ENCODE peak calls at places on chromosomes 5 and 9, in ten cellular contexts. One of them, this sample, is unnamed.

GRCh38 chr9:86511614-86512360 is 157.6 kb upstream of the TUT7 start:
- DNase-seq in amygdala: no peak
- DNase-seq in activated T-cell treated with anti-CD3 and anti-CD28 coated beads, Interleukin-2, amount 50 U/mL, for 24 hours: no peak
- DNase-seq in iris pigment epithelial cell: no peak
- DNase-seq in NCI-H1417: peak
- DNase-seq in AG09309: no peak
- DNase-seq in T-helper 2 cell: no peak
- DNase-seq in activated effector memory CD4-positive, alpha-beta T cell treated with anti-CD3 and anti-CD28 coated beads, Interleukin-2, amount 50 U/mL, for 16 hours: no peak
- DNase-seq in stimulated activated CD4-positive, alpha-beta T cell treated with anti-CD3 and anti-CD28 coated beads, Interleukin-4, amount 100 ng/mL, for 1 hour: no peak
- DNase-seq in stimulated activated CD8-positive, alpha-beta memory T cell treated with anti-CD3 and anti-CD28 coated beads, Interleukin-12 subunit alpha, Interleukin-12 subunit beta, amount 100 ng/mL, for 1 hour: no peak
- DNase-seq in this sample: peak

GRCh38 chr5:160230686-160231527 is 1.6 kb downstream of the FABP6 start:
- DNase-seq in amygdala: no peak
- DNase-seq in activated T-cell treated with anti-CD3 and anti-CD28 coated beads, Interleukin-2, amount 50 U/mL, for 24 hours: no peak
- DNase-seq in iris pigment epithelial cell: peak
- DNase-seq in NCI-H1417: no peak
- DNase-seq in AG09309: no peak
- DNase-seq in T-helper 2 cell: no peak
- DNase-seq in activated effector memory CD4-positive, alpha-beta T cell treated with anti-CD3 and anti-CD28 coated beads, Interleukin-2, amount 50 U/mL, for 16 hours: no peak
- DNase-seq in stimulated activated CD4-positive, alpha-beta T cell treated with anti-CD3 and anti-CD28 coated beads, Interleukin-4, amount 100 ng/mL, for 1 hour: no peak
- DNase-seq in stimulated activated CD8-positive, alpha-beta memory T cell treated with anti-CD3 and anti-CD28 coated beads, Interleukin-12 subunit alpha, Interleukin-12 subunit beta, amount 100 ng/mL, for 1 hour: no peak
- DNase-seq in this sample: no peak

GRCh38 chr5:62506659-62507460 is 71.8 kb upstream of the LRRC70 start:
- DNase-seq in amygdala: no peak
- DNase-seq in activated T-cell treated with anti-CD3 and anti-CD28 coated beads, Interleukin-2, amount 50 U/mL, for 24 hours: no peak
- DNase-seq in iris pigment epithelial cell: no peak
- DNase-seq in NCI-H1417: no peak
- DNase-seq in AG09309: no peak
- DNase-seq in T-helper 2 cell: no peak
- DNase-seq in activated effector memory CD4-positive, alpha-beta T cell treated with anti-CD3 and anti-CD28 coated beads, Interleukin-2, amount 50 U/mL, for 16 hours: no peak
- DNase-seq in stimulated activated CD4-positive, alpha-beta T cell treated with anti-CD3 and anti-CD28 coated beads, Interleukin-4, amount 100 ng/mL, for 1 hour: no peak
- DNase-seq in stimulated activated CD8-positive, alpha-beta memory T cell treated with anti-CD3 and anti-CD28 coated beads, Interleukin-12 subunit alpha, Interleukin-12 subunit beta, amount 100 ng/mL, for 1 hour: no peak
- DNase-seq in this sample: no peak

GRCh38 chr5:35263266-35263665 is 33.0 kb upstream of the PRLR start:
- DNase-seq in amygdala: no peak
- DNase-seq in activated T-cell treated with anti-CD3 and anti-CD28 coated beads, Interleukin-2, amount 50 U/mL, for 24 hours: no peak
- DNase-seq in iris pigment epithelial cell: no peak
- DNase-seq in NCI-H1417: no peak
- DNase-seq in AG09309: no peak
- DNase-seq in T-helper 2 cell: no peak
- DNase-seq in activated effector memory CD4-positive, alpha-beta T cell treated with anti-CD3 and anti-CD28 coated beads, Interleukin-2, amount 50 U/mL, for 16 hours: no peak
- DNase-seq in stimulated activated CD4-positive, alpha-beta T cell treated with anti-CD3 and anti-CD28 coated beads, Interleukin-4, amount 100 ng/mL, for 1 hour: no peak
- DNase-seq in stimulated activated CD8-positive, alpha-beta memory T cell treated with anti-CD3 and anti-CD28 coated beads, Interleukin-12 subunit alpha, Interleukin-12 subunit beta, amount 100 ng/mL, for 1 hour: no peak
- DNase-seq in this sample: no peak

GRCh38 chr5:5638193-5638592 is 215.7 kb downstream of the ICE1 start:
- DNase-seq in amygdala: no peak
- DNase-seq in activated T-cell treated with anti-CD3 and anti-CD28 coated beads, Interleukin-2, amount 50 U/mL, for 24 hours: no peak
- DNase-seq in iris pigment epithelial cell: no peak
- DNase-seq in NCI-H1417: no peak
- DNase-seq in AG09309: no peak
- DNase-seq in T-helper 2 cell: no peak
- DNase-seq in activated effector memory CD4-positive, alpha-beta T cell treated with anti-CD3 and anti-CD28 coated beads, Interleukin-2, amount 50 U/mL, for 16 hours: no peak
- DNase-seq in stimulated activated CD4-positive, alpha-beta T cell treated with anti-CD3 and anti-CD28 coated beads, Interleukin-4, amount 100 ng/mL, for 1 hour: no peak
- DNase-seq in stimulated activated CD8-positive, alpha-beta memory T cell treated with anti-CD3 and anti-CD28 coated beads, Interleukin-12 subunit alpha, Interleukin-12 subunit beta, amount 100 ng/mL, for 1 hour: no peak
- DNase-seq in this sample: no peak

GRCh38 chr5:5158472-5158895 is 18.4 kb downstream of the ADAMTS16 start:
- DNase-seq in amygdala: no peak
- DNase-seq in activated T-cell treated with anti-CD3 and anti-CD28 coated beads, Interleukin-2, amount 50 U/mL, for 24 hours: no peak
- DNase-seq in iris pigment epithelial cell: peak
- DNase-seq in NCI-H1417: no peak
- DNase-seq in AG09309: peak
- DNase-seq in T-helper 2 cell: no peak
- DNase-seq in activated effector memory CD4-positive, alpha-beta T cell treated with anti-CD3 and anti-CD28 coated beads, Interleukin-2, amount 50 U/mL, for 16 hours: no peak
- DNase-seq in stimulated activated CD4-positive, alpha-beta T cell treated with anti-CD3 and anti-CD28 coated beads, Interleukin-4, amount 100 ng/mL, for 1 hour: no peak
- DNase-seq in stimulated activated CD8-positive, alpha-beta memory T cell treated with anti-CD3 and anti-CD28 coated beads, Interleukin-12 subunit alpha, Interleukin-12 subunit beta, amount 100 ng/mL, for 1 hour: no peak
- DNase-seq in this sample: no peak

GRCh38 chr9:120676767-120677402 is 37.4 kb downstream of the MEGF9 start:
- DNase-seq in amygdala: no peak
- DNase-seq in activated T-cell treated with anti-CD3 and anti-CD28 coated beads, Interleukin-2, amount 50 U/mL, for 24 hours: no peak
- DNase-seq in iris pigment epithelial cell: no peak
- DNase-seq in NCI-H1417: no peak
- DNase-seq in AG09309: no peak
- DNase-seq in T-helper 2 cell: no peak
- DNase-seq in activated effector memory CD4-positive, alpha-beta T cell treated with anti-CD3 and anti-CD28 coated beads, Interleukin-2, amount 50 U/mL, for 16 hours: no peak
- DNase-seq in stimulated activated CD4-positive, alpha-beta T cell treated with anti-CD3 and anti-CD28 coated beads, Interleukin-4, amount 100 ng/mL, for 1 hour: no peak
- DNase-seq in stimulated activated CD8-positive, alpha-beta memory T cell treated with anti-CD3 and anti-CD28 coated beads, Interleukin-12 subunit alpha, Interleukin-12 subunit beta, amount 100 ng/mL, for 1 hour: no peak
- DNase-seq in this sample: no peak

GRCh38 chr5:139946006-139946405 is 97.1 kb downstream of the NRG2 start:
- DNase-seq in amygdala: no peak
- DNase-seq in activated T-cell treated with anti-CD3 and anti-CD28 coated beads, Interleukin-2, amount 50 U/mL, for 24 hours: no peak
- DNase-seq in iris pigment epithelial cell: no peak
- DNase-seq in NCI-H1417: no peak
- DNase-seq in AG09309: no peak
- DNase-seq in T-helper 2 cell: no peak
- DNase-seq in activated effector memory CD4-positive, alpha-beta T cell treated with anti-CD3 and anti-CD28 coated beads, Interleukin-2, amount 50 U/mL, for 16 hours: no peak
- DNase-seq in stimulated activated CD4-positive, alpha-beta T cell treated with anti-CD3 and anti-CD28 coated beads, Interleukin-4, amount 100 ng/mL, for 1 hour: no peak
- DNase-seq in stimulated activated CD8-positive, alpha-beta memory T cell treated with anti-CD3 and anti-CD28 coated beads, Interleukin-12 subunit alpha, Interleukin-12 subunit beta, amount 100 ng/mL, for 1 hour: no peak
- DNase-seq in this sample: no peak

GRCh38 chr9:21579209-21579608 is 97.1 kb upstream of the IFNE start:
- DNase-seq in amygdala: no peak
- DNase-seq in activated T-cell treated with anti-CD3 and anti-CD28 coated beads, Interleukin-2, amount 50 U/mL, for 24 hours: no peak
- DNase-seq in iris pigment epithelial cell: peak
- DNase-seq in NCI-H1417: no peak
- DNase-seq in AG09309: no peak
- DNase-seq in T-helper 2 cell: no peak
- DNase-seq in activated effector memory CD4-positive, alpha-beta T cell treated with anti-CD3 and anti-CD28 coated beads, Interleukin-2, amount 50 U/mL, for 16 hours: no peak
- DNase-seq in stimulated activated CD4-positive, alpha-beta T cell treated with anti-CD3 and anti-CD28 coated beads, Interleukin-4, amount 100 ng/mL, for 1 hour: no peak
- DNase-seq in stimulated activated CD8-positive, alpha-beta memory T cell treated with anti-CD3 and anti-CD28 coated beads, Interleukin-12 subunit alpha, Interleukin-12 subunit beta, amount 100 ng/mL, for 1 hour: no peak
- DNase-seq in this sample: no peak

GRCh38 chr5:172494630-172495505 is 40.5 kb upstream of the SH3PXD2B start:
- DNase-seq in amygdala: no peak
- DNase-seq in activated T-cell treated with anti-CD3 and anti-CD28 coated beads, Interleukin-2, amount 50 U/mL, for 24 hours: peak
- DNase-seq in iris pigment epithelial cell: no peak
- DNase-seq in NCI-H1417: no peak
- DNase-seq in AG09309: no peak
- DNase-seq in T-helper 2 cell: no peak
- DNase-seq in activated effector memory CD4-positive, alpha-beta T cell treated with anti-CD3 and anti-CD28 coated beads, Interleukin-2, amount 50 U/mL, for 16 hours: peak
- DNase-seq in stimulated activated CD4-positive, alpha-beta T cell treated with anti-CD3 and anti-CD28 coated beads, Interleukin-4, amount 100 ng/mL, for 1 hour: no peak
- DNase-seq in stimulated activated CD8-positive, alpha-beta memory T cell treated with anti-CD3 and anti-CD28 coated beads, Interleukin-12 subunit alpha, Interleukin-12 subunit beta, amount 100 ng/mL, for 1 hour: no peak
- DNase-seq in this sample: peak

GRCh38 chr9:124617477-124618141 is 110.4 kb upstream of the NR5A1 start:
- DNase-seq in amygdala: no peak
- DNase-seq in activated T-cell treated with anti-CD3 and anti-CD28 coated beads, Interleukin-2, amount 50 U/mL, for 24 hours: peak
- DNase-seq in iris pigment epithelial cell: peak
- DNase-seq in NCI-H1417: peak
- DNase-seq in AG09309: peak
- DNase-seq in T-helper 2 cell: peak
- DNase-seq in activated effector memory CD4-positive, alpha-beta T cell treated with anti-CD3 and anti-CD28 coated beads, Interleukin-2, amount 50 U/mL, for 16 hours: peak
- DNase-seq in stimulated activated CD4-positive, alpha-beta T cell treated with anti-CD3 and anti-CD28 coated beads, Interleukin-4, amount 100 ng/mL, for 1 hour: peak
- DNase-seq in stimulated activated CD8-positive, alpha-beta memory T cell treated with anti-CD3 and anti-CD28 coated beads, Interleukin-12 subunit alpha, Interleukin-12 subunit beta, amount 100 ng/mL, for 1 hour: peak
- DNase-seq in this sample: peak

GRCh38 chr9:36189978-36190377 is 743 bp upstream of the CLTA start:
- DNase-seq in amygdala: no peak
- DNase-seq in activated T-cell treated with anti-CD3 and anti-CD28 coated beads, Interleukin-2, amount 50 U/mL, for 24 hours: no peak
- DNase-seq in iris pigment epithelial cell: no peak
- DNase-seq in NCI-H1417: no peak
- DNase-seq in AG09309: no peak
- DNase-seq in T-helper 2 cell: no peak
- DNase-seq in activated effector memory CD4-positive, alpha-beta T cell treated with anti-CD3 and anti-CD28 coated beads, Interleukin-2, amount 50 U/mL, for 16 hours: no peak
- DNase-seq in stimulated activated CD4-positive, alpha-beta T cell treated with anti-CD3 and anti-CD28 coated beads, Interleukin-4, amount 100 ng/mL, for 1 hour: no peak
- DNase-seq in stimulated activated CD8-positive, alpha-beta memory T cell treated with anti-CD3 and anti-CD28 coated beads, Interleukin-12 subunit alpha, Interleukin-12 subunit beta, amount 100 ng/mL, for 1 hour: no peak
- DNase-seq in this sample: no peak

GRCh38 chr9:94865599-94866456 is 139.3 kb downstream of the AOPEP start:
- DNase-seq in amygdala: no peak
- DNase-seq in activated T-cell treated with anti-CD3 and anti-CD28 coated beads, Interleukin-2, amount 50 U/mL, for 24 hours: no peak
- DNase-seq in iris pigment epithelial cell: peak
- DNase-seq in NCI-H1417: no peak
- DNase-seq in AG09309: no peak
- DNase-seq in T-helper 2 cell: no peak
- DNase-seq in activated effector memory CD4-positive, alpha-beta T cell treated with anti-CD3 and anti-CD28 coated beads, Interleukin-2, amount 50 U/mL, for 16 hours: no peak
- DNase-seq in stimulated activated CD4-positive, alpha-beta T cell treated with anti-CD3 and anti-CD28 coated beads, Interleukin-4, amount 100 ng/mL, for 1 hour: no peak
- DNase-seq in stimulated activated CD8-positive, alpha-beta memory T cell treated with anti-CD3 and anti-CD28 coated beads, Interleukin-12 subunit alpha, Interleukin-12 subunit beta, amount 100 ng/mL, for 1 hour: no peak
- DNase-seq in this sample: no peak

GRCh38 chr5:150582281-150582791 is 58.1 kb upstream of the SYNPO start:
- DNase-seq in amygdala: no peak
- DNase-seq in activated T-cell treated with anti-CD3 and anti-CD28 coated beads, Interleukin-2, amount 50 U/mL, for 24 hours: no peak
- DNase-seq in iris pigment epithelial cell: peak
- DNase-seq in NCI-H1417: no peak
- DNase-seq in AG09309: no peak
- DNase-seq in T-helper 2 cell: no peak
- DNase-seq in activated effector memory CD4-positive, alpha-beta T cell treated with anti-CD3 and anti-CD28 coated beads, Interleukin-2, amount 50 U/mL, for 16 hours: peak
- DNase-seq in stimulated activated CD4-positive, alpha-beta T cell treated with anti-CD3 and anti-CD28 coated beads, Interleukin-4, amount 100 ng/mL, for 1 hour: no peak
- DNase-seq in stimulated activated CD8-positive, alpha-beta memory T cell treated with anti-CD3 and anti-CD28 coated beads, Interleukin-12 subunit alpha, Interleukin-12 subunit beta, amount 100 ng/mL, for 1 hour: no peak
- DNase-seq in this sample: peak

GRCh38 chr5:177471610-177472356 is 1.7 kb downstream of the DBN1 start:
- DNase-seq in amygdala: no peak
- DNase-seq in activated T-cell treated with anti-CD3 and anti-CD28 coated beads, Interleukin-2, amount 50 U/mL, for 24 hours: no peak
- DNase-seq in iris pigment epithelial cell: peak
- DNase-seq in NCI-H1417: no peak
- DNase-seq in AG09309: no peak
- DNase-seq in T-helper 2 cell: no peak
- DNase-seq in activated effector memory CD4-positive, alpha-beta T cell treated with anti-CD3 and anti-CD28 coated beads, Interleukin-2, amount 50 U/mL, for 16 hours: no peak
- DNase-seq in stimulated activated CD4-positive, alpha-beta T cell treated with anti-CD3 and anti-CD28 coated beads, Interleukin-4, amount 100 ng/mL, for 1 hour: no peak
- DNase-seq in stimulated activated CD8-positive, alpha-beta memory T cell treated with anti-CD3 and anti-CD28 coated beads, Interleukin-12 subunit alpha, Interleukin-12 subunit beta, amount 100 ng/mL, for 1 hour: no peak
- DNase-seq in this sample: no peak

GRCh38 chr9:136093995-136094881 is 851 bp downstream of the NACC2 start:
- DNase-seq in amygdala: no peak
- DNase-seq in activated T-cell treated with anti-CD3 and anti-CD28 coated beads, Interleukin-2, amount 50 U/mL, for 24 hours: peak
- DNase-seq in iris pigment epithelial cell: peak
- DNase-seq in NCI-H1417: peak
- DNase-seq in AG09309: no peak
- DNase-seq in T-helper 2 cell: peak
- DNase-seq in activated effector memory CD4-positive, alpha-beta T cell treated with anti-CD3 and anti-CD28 coated beads, Interleukin-2, amount 50 U/mL, for 16 hours: peak
- DNase-seq in stimulated activated CD4-positive, alpha-beta T cell treated with anti-CD3 and anti-CD28 coated beads, Interleukin-4, amount 100 ng/mL, for 1 hour: peak
- DNase-seq in stimulated activated CD8-positive, alpha-beta memory T cell treated with anti-CD3 and anti-CD28 coated beads, Interleukin-12 subunit alpha, Interleukin-12 subunit beta, amount 100 ng/mL, for 1 hour: no peak
- DNase-seq in this sample: peak

GRCh38 chr5:81779125-81779934 is 28.4 kb upstream of the SSBP2 start:
- DNase-seq in amygdala: no peak
- DNase-seq in activated T-cell treated with anti-CD3 and anti-CD28 coated beads, Interleukin-2, amount 50 U/mL, for 24 hours: peak
- DNase-seq in iris pigment epithelial cell: peak
- DNase-seq in NCI-H1417: no peak
- DNase-seq in AG09309: no peak
- DNase-seq in T-helper 2 cell: peak
- DNase-seq in activated effector memory CD4-positive, alpha-beta T cell treated with anti-CD3 and anti-CD28 coated beads, Interleukin-2, amount 50 U/mL, for 16 hours: peak
- DNase-seq in stimulated activated CD4-positive, alpha-beta T cell treated with anti-CD3 and anti-CD28 coated beads, Interleukin-4, amount 100 ng/mL, for 1 hour: peak
- DNase-seq in stimulated activated CD8-positive, alpha-beta memory T cell treated with anti-CD3 and anti-CD28 coated beads, Interleukin-12 subunit alpha, Interleukin-12 subunit beta, amount 100 ng/mL, for 1 hour: peak
- DNase-seq in this sample: no peak

GRCh38 chr5:135887881-135888614 is 7.6 kb downstream of the IL9 start:
- DNase-seq in amygdala: no peak
- DNase-seq in activated T-cell treated with anti-CD3 and anti-CD28 coated beads, Interleukin-2, amount 50 U/mL, for 24 hours: no peak
- DNase-seq in iris pigment epithelial cell: peak
- DNase-seq in NCI-H1417: no peak
- DNase-seq in AG09309: no peak
- DNase-seq in T-helper 2 cell: no peak
- DNase-seq in activated effector memory CD4-positive, alpha-beta T cell treated with anti-CD3 and anti-CD28 coated beads, Interleukin-2, amount 50 U/mL, for 16 hours: no peak
- DNase-seq in stimulated activated CD4-positive, alpha-beta T cell treated with anti-CD3 and anti-CD28 coated beads, Interleukin-4, amount 100 ng/mL, for 1 hour: no peak
- DNase-seq in stimulated activated CD8-positive, alpha-beta memory T cell treated with anti-CD3 and anti-CD28 coated beads, Interleukin-12 subunit alpha, Interleukin-12 subunit beta, amount 100 ng/mL, for 1 hour: no peak
- DNase-seq in this sample: peak

GRCh38 chr9:128088253-128088945 is 20.4 kb downstream of the SLC25A25 start:
- DNase-seq in amygdala: no peak
- DNase-seq in activated T-cell treated with anti-CD3 and anti-CD28 coated beads, Interleukin-2, amount 50 U/mL, for 24 hours: no peak
- DNase-seq in iris pigment epithelial cell: no peak
- DNase-seq in NCI-H1417: no peak
- DNase-seq in AG09309: no peak
- DNase-seq in T-helper 2 cell: no peak
- DNase-seq in activated effector memory CD4-positive, alpha-beta T cell treated with anti-CD3 and anti-CD28 coated beads, Interleukin-2, amount 50 U/mL, for 16 hours: no peak
- DNase-seq in stimulated activated CD4-positive, alpha-beta T cell treated with anti-CD3 and anti-CD28 coated beads, Interleukin-4, amount 100 ng/mL, for 1 hour: no peak
- DNase-seq in stimulated activated CD8-positive, alpha-beta memory T cell treated with anti-CD3 and anti-CD28 coated beads, Interleukin-12 subunit alpha, Interleukin-12 subunit beta, amount 100 ng/mL, for 1 hour: no peak
- DNase-seq in this sample: no peak

GRCh38 chr9:98532574-98532973 is 176.2 kb downstream of the GABBR2 start:
- DNase-seq in amygdala: no peak
- DNase-seq in activated T-cell treated with anti-CD3 and anti-CD28 coated beads, Interleukin-2, amount 50 U/mL, for 24 hours: no peak
- DNase-seq in iris pigment epithelial cell: no peak
- DNase-seq in NCI-H1417: no peak
- DNase-seq in AG09309: no peak
- DNase-seq in T-helper 2 cell: no peak
- DNase-seq in activated effector memory CD4-positive, alpha-beta T cell treated with anti-CD3 and anti-CD28 coated beads, Interleukin-2, amount 50 U/mL, for 16 hours: no peak
- DNase-seq in stimulated activated CD4-positive, alpha-beta T cell treated with anti-CD3 and anti-CD28 coated beads, Interleukin-4, amount 100 ng/mL, for 1 hour: no peak
- DNase-seq in stimulated activated CD8-positive, alpha-beta memory T cell treated with anti-CD3 and anti-CD28 coated beads, Interleukin-12 subunit alpha, Interleukin-12 subunit beta, amount 100 ng/mL, for 1 hour: no peak
- DNase-seq in this sample: no peak

GRCh38 chr9:125119643-125120286 is 23.6 kb downstream of the SCAI start:
- DNase-seq in amygdala: no peak
- DNase-seq in activated T-cell treated with anti-CD3 and anti-CD28 coated beads, Interleukin-2, amount 50 U/mL, for 24 hours: no peak
- DNase-seq in iris pigment epithelial cell: peak
- DNase-seq in NCI-H1417: no peak
- DNase-seq in AG09309: no peak
- DNase-seq in T-helper 2 cell: no peak
- DNase-seq in activated effector memory CD4-positive, alpha-beta T cell treated with anti-CD3 and anti-CD28 coated beads, Interleukin-2, amount 50 U/mL, for 16 hours: no peak
- DNase-seq in stimulated activated CD4-positive, alpha-beta T cell treated with anti-CD3 and anti-CD28 coated beads, Interleukin-4, amount 100 ng/mL, for 1 hour: no peak
- DNase-seq in stimulated activated CD8-positive, alpha-beta memory T cell treated with anti-CD3 and anti-CD28 coated beads, Interleukin-12 subunit alpha, Interleukin-12 subunit beta, amount 100 ng/mL, for 1 hour: no peak
- DNase-seq in this sample: peak

GRCh38 chr9:106613250-106613737 is 249.7 kb upstream of the ZNF462 start:
- DNase-seq in amygdala: no peak
- DNase-seq in activated T-cell treated with anti-CD3 and anti-CD28 coated beads, Interleukin-2, amount 50 U/mL, for 24 hours: no peak
- DNase-seq in iris pigment epithelial cell: no peak
- DNase-seq in NCI-H1417: no peak
- DNase-seq in AG09309: no peak
- DNase-seq in T-helper 2 cell: no peak
- DNase-seq in activated effector memory CD4-positive, alpha-beta T cell treated with anti-CD3 and anti-CD28 coated beads, Interleukin-2, amount 50 U/mL, for 16 hours: no peak
- DNase-seq in stimulated activated CD4-positive, alpha-beta T cell treated with anti-CD3 and anti-CD28 coated beads, Interleukin-4, amount 100 ng/mL, for 1 hour: no peak
- DNase-seq in stimulated activated CD8-positive, alpha-beta memory T cell treated with anti-CD3 and anti-CD28 coated beads, Interleukin-12 subunit alpha, Interleukin-12 subunit beta, amount 100 ng/mL, for 1 hour: no peak
- DNase-seq in this sample: no peak

GRCh38 chr5:57482671-57483106 is at the start of gene ACTBL2:
- DNase-seq in amygdala: no peak
- DNase-seq in activated T-cell treated with anti-CD3 and anti-CD28 coated beads, Interleukin-2, amount 50 U/mL, for 24 hours: no peak
- DNase-seq in iris pigment epithelial cell: peak
- DNase-seq in NCI-H1417: no peak
- DNase-seq in AG09309: no peak
- DNase-seq in T-helper 2 cell: no peak
- DNase-seq in activated effector memory CD4-positive, alpha-beta T cell treated with anti-CD3 and anti-CD28 coated beads, Interleukin-2, amount 50 U/mL, for 16 hours: no peak
- DNase-seq in stimulated activated CD4-positive, alpha-beta T cell treated with anti-CD3 and anti-CD28 coated beads, Interleukin-4, amount 100 ng/mL, for 1 hour: no peak
- DNase-seq in stimulated activated CD8-positive, alpha-beta memory T cell treated with anti-CD3 and anti-CD28 coated beads, Interleukin-12 subunit alpha, Interleukin-12 subunit beta, amount 100 ng/mL, for 1 hour: no peak
- DNase-seq in this sample: peak

GRCh38 chr5:141957367-141957993 is 522 bp downstream of the PCDH12 start:
- DNase-seq in amygdala: no peak
- DNase-seq in activated T-cell treated with anti-CD3 and anti-CD28 coated beads, Interleukin-2, amount 50 U/mL, for 24 hours: no peak
- DNase-seq in iris pigment epithelial cell: no peak
- DNase-seq in NCI-H1417: no peak
- DNase-seq in AG09309: no peak
- DNase-seq in T-helper 2 cell: no peak
- DNase-seq in activated effector memory CD4-positive, alpha-beta T cell treated with anti-CD3 and anti-CD28 coated beads, Interleukin-2, amount 50 U/mL, for 16 hours: no peak
- DNase-seq in stimulated activated CD4-positive, alpha-beta T cell treated with anti-CD3 and anti-CD28 coated beads, Interleukin-4, amount 100 ng/mL, for 1 hour: no peak
- DNase-seq in stimulated activated CD8-positive, alpha-beta memory T cell treated with anti-CD3 and anti-CD28 coated beads, Interleukin-12 subunit alpha, Interleukin-12 subunit beta, amount 100 ng/mL, for 1 hour: no peak
- DNase-seq in this sample: no peak

GRCh38 chr9:32463500-32463899 is 62.5 kb downstream of the RIGI start:
- DNase-seq in amygdala: no peak
- DNase-seq in activated T-cell treated with anti-CD3 and anti-CD28 coated beads, Interleukin-2, amount 50 U/mL, for 24 hours: no peak
- DNase-seq in iris pigment epithelial cell: no peak
- DNase-seq in NCI-H1417: no peak
- DNase-seq in AG09309: no peak
- DNase-seq in T-helper 2 cell: no peak
- DNase-seq in activated effector memory CD4-positive, alpha-beta T cell treated with anti-CD3 and anti-CD28 coated beads, Interleukin-2, amount 50 U/mL, for 16 hours: no peak
- DNase-seq in stimulated activated CD4-positive, alpha-beta T cell treated with anti-CD3 and anti-CD28 coated beads, Interleukin-4, amount 100 ng/mL, for 1 hour: no peak
- DNase-seq in stimulated activated CD8-positive, alpha-beta memory T cell treated with anti-CD3 and anti-CD28 coated beads, Interleukin-12 subunit alpha, Interleukin-12 subunit beta, amount 100 ng/mL, for 1 hour: no peak
- DNase-seq in this sample: no peak

GRCh38 chr9:117000834-117001233 is 313.7 kb downstream of the TRIM32 start:
- DNase-seq in amygdala: no peak
- DNase-seq in activated T-cell treated with anti-CD3 and anti-CD28 coated beads, Interleukin-2, amount 50 U/mL, for 24 hours: no peak
- DNase-seq in iris pigment epithelial cell: no peak
- DNase-seq in NCI-H1417: no peak
- DNase-seq in AG09309: no peak
- DNase-seq in T-helper 2 cell: no peak
- DNase-seq in activated effector memory CD4-positive, alpha-beta T cell treated with anti-CD3 and anti-CD28 coated beads, Interleukin-2, amount 50 U/mL, for 16 hours: no peak
- DNase-seq in stimulated activated CD4-positive, alpha-beta T cell treated with anti-CD3 and anti-CD28 coated beads, Interleukin-4, amount 100 ng/mL, for 1 hour: no peak
- DNase-seq in stimulated activated CD8-positive, alpha-beta memory T cell treated with anti-CD3 and anti-CD28 coated beads, Interleukin-12 subunit alpha, Interleukin-12 subunit beta, amount 100 ng/mL, for 1 hour: no peak
- DNase-seq in this sample: no peak

GRCh38 chr5:31993182-31993961 is 180.7 kb downstream of the GOLPH3 start:
- DNase-seq in amygdala: no peak
- DNase-seq in activated T-cell treated with anti-CD3 and anti-CD28 coated beads, Interleukin-2, amount 50 U/mL, for 24 hours: no peak
- DNase-seq in iris pigment epithelial cell: peak
- DNase-seq in NCI-H1417: no peak
- DNase-seq in AG09309: peak
- DNase-seq in T-helper 2 cell: no peak
- DNase-seq in activated effector memory CD4-positive, alpha-beta T cell treated with anti-CD3 and anti-CD28 coated beads, Interleukin-2, amount 50 U/mL, for 16 hours: no peak
- DNase-seq in stimulated activated CD4-positive, alpha-beta T cell treated with anti-CD3 and anti-CD28 coated beads, Interleukin-4, amount 100 ng/mL, for 1 hour: no peak
- DNase-seq in stimulated activated CD8-positive, alpha-beta memory T cell treated with anti-CD3 and anti-CD28 coated beads, Interleukin-12 subunit alpha, Interleukin-12 subunit beta, amount 100 ng/mL, for 1 hour: no peak
- DNase-seq in this sample: no peak

GRCh38 chr5:41416336-41416735 is 94.1 kb downstream of the PLCXD3 start:
- DNase-seq in amygdala: no peak
- DNase-seq in activated T-cell treated with anti-CD3 and anti-CD28 coated beads, Interleukin-2, amount 50 U/mL, for 24 hours: no peak
- DNase-seq in iris pigment epithelial cell: no peak
- DNase-seq in NCI-H1417: no peak
- DNase-seq in AG09309: no peak
- DNase-seq in T-helper 2 cell: no peak
- DNase-seq in activated effector memory CD4-positive, alpha-beta T cell treated with anti-CD3 and anti-CD28 coated beads, Interleukin-2, amount 50 U/mL, for 16 hours: no peak
- DNase-seq in stimulated activated CD4-positive, alpha-beta T cell treated with anti-CD3 and anti-CD28 coated beads, Interleukin-4, amount 100 ng/mL, for 1 hour: no peak
- DNase-seq in stimulated activated CD8-positive, alpha-beta memory T cell treated with anti-CD3 and anti-CD28 coated beads, Interleukin-12 subunit alpha, Interleukin-12 subunit beta, amount 100 ng/mL, for 1 hour: no peak
- DNase-seq in this sample: no peak